ENCODE peak calls at places on chromosomes 2 and 18, in seven cellular contexts. One of them, this sample, is unnamed.

GRCh38 chr18:13437801-13438506 is 219.4 kb downstream of the LDLRAD4 start:
- DNase-seq in activated CD4-positive, alpha-beta T cell treated with anti-CD3 and anti-CD28 coated beads, Interleukin-2, amount 50 U/mL, for 4 hours: peak; percentile 51
- DNase-seq in NCI-H1105: no peak
- DNase-seq in cardiac muscle cell: no peak
- DNase-seq in Kasumi-1: no peak
- DNase-seq in activated CD8-positive, alpha-beta memory T cell treated with anti-CD3 and anti-CD28 coated beads for 4 hours: peak; percentile 15
- DNase-seq in H9: no peak
- DNase-seq in this sample: no peak

GRCh38 chr2:27446057-27446456 is 3.9 kb downstream of the KRTCAP3 start:
- DNase-seq in activated CD4-positive, alpha-beta T cell treated with anti-CD3 and anti-CD28 coated beads, Interleukin-2, amount 50 U/mL, for 4 hours: no peak
- DNase-seq in NCI-H1105: no peak
- DNase-seq in cardiac muscle cell: no peak
- DNase-seq in Kasumi-1: no peak
- DNase-seq in activated CD8-positive, alpha-beta memory T cell treated with anti-CD3 and anti-CD28 coated beads for 4 hours: no peak
- DNase-seq in H9: no peak
- DNase-seq in this sample: no peak

GRCh38 chr18:79405781-79406575 is 10.2 kb downstream of the NFATC1 start:
- DNase-seq in activated CD4-positive, alpha-beta T cell treated with anti-CD3 and anti-CD28 coated beads, Interleukin-2, amount 50 U/mL, for 4 hours: peak; percentile 74
- DNase-seq in NCI-H1105: no peak
- DNase-seq in cardiac muscle cell: no peak
- DNase-seq in Kasumi-1: peak; percentile 59
- DNase-seq in activated CD8-positive, alpha-beta memory T cell treated with anti-CD3 and anti-CD28 coated beads for 4 hours: peak; percentile 81
- DNase-seq in H9: no peak
- DNase-seq in this sample: peak; percentile 39

GRCh38 chr2:154259030-154259429 is 387.3 kb downstream of the GALNT13 start:
- DNase-seq in activated CD4-positive, alpha-beta T cell treated with anti-CD3 and anti-CD28 coated beads, Interleukin-2, amount 50 U/mL, for 4 hours: no peak
- DNase-seq in NCI-H1105: no peak
- DNase-seq in cardiac muscle cell: no peak
- DNase-seq in Kasumi-1: no peak
- DNase-seq in activated CD8-positive, alpha-beta memory T cell treated with anti-CD3 and anti-CD28 coated beads for 4 hours: no peak
- DNase-seq in H9: no peak
- DNase-seq in this sample: no peak

GRCh38 chr2:120985174-120985996 is 249.7 kb downstream of the GLI2 start:
- DNase-seq in activated CD4-positive, alpha-beta T cell treated with anti-CD3 and anti-CD28 coated beads, Interleukin-2, amount 50 U/mL, for 4 hours: no peak
- DNase-seq in NCI-H1105: no peak
- DNase-seq in cardiac muscle cell: no peak
- DNase-seq in Kasumi-1: no peak
- DNase-seq in activated CD8-positive, alpha-beta memory T cell treated with anti-CD3 and anti-CD28 coated beads for 4 hours: no peak
- DNase-seq in H9: no peak
- DNase-seq in this sample: no peak

GRCh38 chr2:102499558-102499957 is 26.5 kb downstream of the SLC9A4 start:
- DNase-seq in activated CD4-positive, alpha-beta T cell treated with anti-CD3 and anti-CD28 coated beads, Interleukin-2, amount 50 U/mL, for 4 hours: no peak
- DNase-seq in NCI-H1105: no peak
- DNase-seq in cardiac muscle cell: no peak
- DNase-seq in Kasumi-1: no peak
- DNase-seq in activated CD8-positive, alpha-beta memory T cell treated with anti-CD3 and anti-CD28 coated beads for 4 hours: no peak
- DNase-seq in H9: no peak
- DNase-seq in this sample: no peak

GRCh38 chr18:4433762-4434161 is 21.3 kb downstream of the DLGAP1 start:
- DNase-seq in activated CD4-positive, alpha-beta T cell treated with anti-CD3 and anti-CD28 coated beads, Interleukin-2, amount 50 U/mL, for 4 hours: no peak
- DNase-seq in NCI-H1105: no peak
- DNase-seq in cardiac muscle cell: no peak
- DNase-seq in Kasumi-1: no peak
- DNase-seq in activated CD8-positive, alpha-beta memory T cell treated with anti-CD3 and anti-CD28 coated beads for 4 hours: no peak
- DNase-seq in H9: no peak
- DNase-seq in this sample: no peak

GRCh38 chr2:64899081-64899865 is 89.9 kb upstream of the SLC1A4 start:
- DNase-seq in activated CD4-positive, alpha-beta T cell treated with anti-CD3 and anti-CD28 coated beads, Interleukin-2, amount 50 U/mL, for 4 hours: no peak
- DNase-seq in NCI-H1105: no peak
- DNase-seq in cardiac muscle cell: no peak
- DNase-seq in Kasumi-1: no peak
- DNase-seq in activated CD8-positive, alpha-beta memory T cell treated with anti-CD3 and anti-CD28 coated beads for 4 hours: no peak
- DNase-seq in H9: no peak
- DNase-seq in this sample: no peak

GRCh38 chr2:209473930-209474419 is 50.1 kb downstream of the MAP2 start:
- DNase-seq in activated CD4-positive, alpha-beta T cell treated with anti-CD3 and anti-CD28 coated beads, Interleukin-2, amount 50 U/mL, for 4 hours: no peak
- DNase-seq in NCI-H1105: no peak
- DNase-seq in cardiac muscle cell: peak; percentile 98
- DNase-seq in Kasumi-1: no peak
- DNase-seq in activated CD8-positive, alpha-beta memory T cell treated with anti-CD3 and anti-CD28 coated beads for 4 hours: no peak
- DNase-seq in H9: no peak
- DNase-seq in this sample: no peak

GRCh38 chr2:73942664-73943063 is 16.0 kb downstream of the DGUOK start:
- DNase-seq in activated CD4-positive, alpha-beta T cell treated with anti-CD3 and anti-CD28 coated beads, Interleukin-2, amount 50 U/mL, for 4 hours: no peak
- DNase-seq in NCI-H1105: no peak
- DNase-seq in cardiac muscle cell: no peak
- DNase-seq in Kasumi-1: no peak
- DNase-seq in activated CD8-positive, alpha-beta memory T cell treated with anti-CD3 and anti-CD28 coated beads for 4 hours: no peak
- DNase-seq in H9: no peak
- DNase-seq in this sample: no peak

GRCh38 chr2:207624170-207625013 is 802 bp downstream of the METTL21A start:
- DNase-seq in activated CD4-positive, alpha-beta T cell treated with anti-CD3 and anti-CD28 coated beads, Interleukin-2, amount 50 U/mL, for 4 hours: peak; percentile 55
- DNase-seq in NCI-H1105: peak; percentile 41
- DNase-seq in cardiac muscle cell: peak; percentile 82
- DNase-seq in Kasumi-1: peak; percentile 34
- DNase-seq in activated CD8-positive, alpha-beta memory T cell treated with anti-CD3 and anti-CD28 coated beads for 4 hours: peak; percentile 39
- DNase-seq in H9: peak; percentile 61
- DNase-seq in this sample: peak; percentile 65

GRCh38 chr2:177129610-177130009 is 83.0 kb upstream of the HNRNPA3 start:
- DNase-seq in activated CD4-positive, alpha-beta T cell treated with anti-CD3 and anti-CD28 coated beads, Interleukin-2, amount 50 U/mL, for 4 hours: no peak
- DNase-seq in NCI-H1105: no peak
- DNase-seq in cardiac muscle cell: no peak
- DNase-seq in Kasumi-1: no peak
- DNase-seq in activated CD8-positive, alpha-beta memory T cell treated with anti-CD3 and anti-CD28 coated beads for 4 hours: no peak
- DNase-seq in H9: no peak
- DNase-seq in this sample: no peak

GRCh38 chr2:235638541-235639192 is 144.8 kb downstream of the AGAP1 start:
- DNase-seq in activated CD4-positive, alpha-beta T cell treated with anti-CD3 and anti-CD28 coated beads, Interleukin-2, amount 50 U/mL, for 4 hours: no peak
- DNase-seq in NCI-H1105: no peak
- DNase-seq in cardiac muscle cell: no peak
- DNase-seq in Kasumi-1: no peak
- DNase-seq in activated CD8-positive, alpha-beta memory T cell treated with anti-CD3 and anti-CD28 coated beads for 4 hours: no peak
- DNase-seq in H9: no peak
- DNase-seq in this sample: peak; percentile 90

GRCh38 chr2:55115795-55116597 is 65.7 kb upstream of the RTN4 start:
- DNase-seq in activated CD4-positive, alpha-beta T cell treated with anti-CD3 and anti-CD28 coated beads, Interleukin-2, amount 50 U/mL, for 4 hours: no peak
- DNase-seq in NCI-H1105: no peak
- DNase-seq in cardiac muscle cell: peak; percentile 74
- DNase-seq in Kasumi-1: no peak
- DNase-seq in activated CD8-positive, alpha-beta memory T cell treated with anti-CD3 and anti-CD28 coated beads for 4 hours: no peak
- DNase-seq in H9: no peak
- DNase-seq in this sample: no peak

GRCh38 chr18:35389095-35389618 is 12.0 kb upstream of the ZNF396 start:
- DNase-seq in activated CD4-positive, alpha-beta T cell treated with anti-CD3 and anti-CD28 coated beads, Interleukin-2, amount 50 U/mL, for 4 hours: no peak
- DNase-seq in NCI-H1105: no peak
- DNase-seq in cardiac muscle cell: peak; percentile 83
- DNase-seq in Kasumi-1: no peak
- DNase-seq in activated CD8-positive, alpha-beta memory T cell treated with anti-CD3 and anti-CD28 coated beads for 4 hours: no peak
- DNase-seq in H9: no peak
- DNase-seq in this sample: peak; percentile 62

GRCh38 chr2:200471324-200471848 is 38.5 kb downstream of the KCTD18 start:
- DNase-seq in activated CD4-positive, alpha-beta T cell treated with anti-CD3 and anti-CD28 coated beads, Interleukin-2, amount 50 U/mL, for 4 hours: peak; percentile 23
- DNase-seq in NCI-H1105: peak; percentile 18
- DNase-seq in cardiac muscle cell: peak; percentile 34
- DNase-seq in Kasumi-1: peak; percentile 64
- DNase-seq in activated CD8-positive, alpha-beta memory T cell treated with anti-CD3 and anti-CD28 coated beads for 4 hours: no peak
- DNase-seq in H9: peak; percentile 39
- DNase-seq in this sample: no peak

GRCh38 chr2:16177671-16178180 is 237.4 kb downstream of the MYCN start:
- DNase-seq in activated CD4-positive, alpha-beta T cell treated with anti-CD3 and anti-CD28 coated beads, Interleukin-2, amount 50 U/mL, for 4 hours: no peak
- DNase-seq in NCI-H1105: no peak
- DNase-seq in cardiac muscle cell: no peak
- DNase-seq in Kasumi-1: no peak
- DNase-seq in activated CD8-positive, alpha-beta memory T cell treated with anti-CD3 and anti-CD28 coated beads for 4 hours: no peak
- DNase-seq in H9: no peak
- DNase-seq in this sample: no peak

GRCh38 chr2:42984081-42984480 is 191.7 kb upstream of the HAAO start:
- DNase-seq in activated CD4-positive, alpha-beta T cell treated with anti-CD3 and anti-CD28 coated beads, Interleukin-2, amount 50 U/mL, for 4 hours: no peak
- DNase-seq in NCI-H1105: no peak
- DNase-seq in cardiac muscle cell: no peak
- DNase-seq in Kasumi-1: no peak
- DNase-seq in activated CD8-positive, alpha-beta memory T cell treated with anti-CD3 and anti-CD28 coated beads for 4 hours: no peak
- DNase-seq in H9: no peak
- DNase-seq in this sample: no peak

GRCh38 chr18:9998330-9998729 is 84.5 kb downstream of the VAPA start:
- DNase-seq in activated CD4-positive, alpha-beta T cell treated with anti-CD3 and anti-CD28 coated beads, Interleukin-2, amount 50 U/mL, for 4 hours: no peak
- DNase-seq in NCI-H1105: no peak
- DNase-seq in cardiac muscle cell: no peak
- DNase-seq in Kasumi-1: no peak
- DNase-seq in activated CD8-positive, alpha-beta memory T cell treated with anti-CD3 and anti-CD28 coated beads for 4 hours: no peak
- DNase-seq in H9: no peak
- DNase-seq in this sample: no peak

GRCh38 chr2:201807452-201807980 is 1.2 kb downstream of the CDK15 start:
- DNase-seq in activated CD4-positive, alpha-beta T cell treated with anti-CD3 and anti-CD28 coated beads, Interleukin-2, amount 50 U/mL, for 4 hours: no peak
- DNase-seq in NCI-H1105: no peak
- DNase-seq in cardiac muscle cell: peak; percentile 62
- DNase-seq in Kasumi-1: no peak
- DNase-seq in activated CD8-positive, alpha-beta memory T cell treated with anti-CD3 and anti-CD28 coated beads for 4 hours: no peak
- DNase-seq in H9: no peak
- DNase-seq in this sample: no peak

GRCh38 chr2:210477496-210477895 is 937 bp upstream of the LANCL1 start:
- DNase-seq in activated CD4-positive, alpha-beta T cell treated with anti-CD3 and anti-CD28 coated beads, Interleukin-2, amount 50 U/mL, for 4 hours: no peak
- DNase-seq in NCI-H1105: no peak
- DNase-seq in cardiac muscle cell: peak; percentile 58
- DNase-seq in Kasumi-1: no peak
- DNase-seq in activated CD8-positive, alpha-beta memory T cell treated with anti-CD3 and anti-CD28 coated beads for 4 hours: no peak
- DNase-seq in H9: peak; percentile 56
- DNase-seq in this sample: no peak

GRCh38 chr2:168244318-168244717 is 3.1 kb downstream of the STK39 start:
- DNase-seq in activated CD4-positive, alpha-beta T cell treated with anti-CD3 and anti-CD28 coated beads, Interleukin-2, amount 50 U/mL, for 4 hours: peak; percentile 16
- DNase-seq in NCI-H1105: peak; percentile 83
- DNase-seq in cardiac muscle cell: no peak
- DNase-seq in Kasumi-1: no peak
- DNase-seq in activated CD8-positive, alpha-beta memory T cell treated with anti-CD3 and anti-CD28 coated beads for 4 hours: no peak
- DNase-seq in H9: no peak
- DNase-seq in this sample: no peak

GRCh38 chr2:148257276-148257675 is 236.4 kb downstream of the MBD5 start:
- DNase-seq in activated CD4-positive, alpha-beta T cell treated with anti-CD3 and anti-CD28 coated beads, Interleukin-2, amount 50 U/mL, for 4 hours: no peak
- DNase-seq in NCI-H1105: no peak
- DNase-seq in cardiac muscle cell: no peak
- DNase-seq in Kasumi-1: no peak
- DNase-seq in activated CD8-positive, alpha-beta memory T cell treated with anti-CD3 and anti-CD28 coated beads for 4 hours: no peak
- DNase-seq in H9: no peak
- DNase-seq in this sample: no peak

GRCh38 chr2:234178309-234179030 is 128.0 kb downstream of the SPP2 start:
- DNase-seq in activated CD4-positive, alpha-beta T cell treated with anti-CD3 and anti-CD28 coated beads, Interleukin-2, amount 50 U/mL, for 4 hours: no peak
- DNase-seq in NCI-H1105: no peak
- DNase-seq in cardiac muscle cell: peak; percentile 44
- DNase-seq in Kasumi-1: no peak
- DNase-seq in activated CD8-positive, alpha-beta memory T cell treated with anti-CD3 and anti-CD28 coated beads for 4 hours: no peak
- DNase-seq in H9: no peak
- DNase-seq in this sample: no peak

GRCh38 chr2:164896634-164897033 is 55.0 kb upstream of the COBLL1 start:
- DNase-seq in activated CD4-positive, alpha-beta T cell treated with anti-CD3 and anti-CD28 coated beads, Interleukin-2, amount 50 U/mL, for 4 hours: no peak
- DNase-seq in NCI-H1105: no peak
- DNase-seq in cardiac muscle cell: peak; percentile 55
- DNase-seq in Kasumi-1: peak; percentile 39
- DNase-seq in activated CD8-positive, alpha-beta memory T cell treated with anti-CD3 and anti-CD28 coated beads for 4 hours: no peak
- DNase-seq in H9: no peak
- DNase-seq in this sample: no peak

GRCh38 chr2:239544846-239545465 is 144.1 kb upstream of the HDAC4 start:
- DNase-seq in activated CD4-positive, alpha-beta T cell treated with anti-CD3 and anti-CD28 coated beads, Interleukin-2, amount 50 U/mL, for 4 hours: peak; percentile 16
- DNase-seq in NCI-H1105: no peak
- DNase-seq in cardiac muscle cell: no peak
- DNase-seq in Kasumi-1: no peak
- DNase-seq in activated CD8-positive, alpha-beta memory T cell treated with anti-CD3 and anti-CD28 coated beads for 4 hours: peak; percentile 52
- DNase-seq in H9: no peak
- DNase-seq in this sample: no peak

GRCh38 chr2:173924285-173924684 is 40.9 kb downstream of the SP3 start:
- DNase-seq in activated CD4-positive, alpha-beta T cell treated with anti-CD3 and anti-CD28 coated beads, Interleukin-2, amount 50 U/mL, for 4 hours: no peak
- DNase-seq in NCI-H1105: no peak
- DNase-seq in cardiac muscle cell: no peak
- DNase-seq in Kasumi-1: no peak
- DNase-seq in activated CD8-positive, alpha-beta memory T cell treated with anti-CD3 and anti-CD28 coated beads for 4 hours: no peak
- DNase-seq in H9: no peak
- DNase-seq in this sample: no peak

GRCh38 chr2:108570416-108570815 is 36.1 kb downstream of the LIMS1 start:
- DNase-seq in activated CD4-positive, alpha-beta T cell treated with anti-CD3 and anti-CD28 coated beads, Interleukin-2, amount 50 U/mL, for 4 hours: no peak
- DNase-seq in NCI-H1105: no peak
- DNase-seq in cardiac muscle cell: peak; percentile 73
- DNase-seq in Kasumi-1: no peak
- DNase-seq in activated CD8-positive, alpha-beta memory T cell treated with anti-CD3 and anti-CD28 coated beads for 4 hours: no peak
- DNase-seq in H9: no peak
- DNase-seq in this sample: no peak

GRCh38 chr2:196696423-196697073 is 57.0 kb downstream of the CCDC150 start:
- DNase-seq in activated CD4-positive, alpha-beta T cell treated with anti-CD3 and anti-CD28 coated beads, Interleukin-2, amount 50 U/mL, for 4 hours: no peak
- DNase-seq in NCI-H1105: no peak
- DNase-seq in cardiac muscle cell: peak; percentile 55
- DNase-seq in Kasumi-1: no peak
- DNase-seq in activated CD8-positive, alpha-beta memory T cell treated with anti-CD3 and anti-CD28 coated beads for 4 hours: no peak
- DNase-seq in H9: no peak
- DNase-seq in this sample: no peak

This sample was measured in putamen.